ENCODE peak calls at places on chromosomes 6 and 20, in four cellular contexts. S is HS-5, P is MM.1S, F is KG1. M is an unnamed sample.

GRCh38 chr6:150004101-150004782 is 21.1 kb downstream of the RAET1L start:
- DNase-seq in S (no peak), P (peak; percentile 60), F (no peak), M (no peak)

GRCh38 chr6:167495506-167496391 is 170.9 kb downstream of the TTLL2 start:
- DNase-seq in S (no peak), P (no peak), F (no peak), M (no peak)

GRCh38 chr6:63272397-63272796 is 47.4 kb downstream of the LGSN start:
- DNase-seq in S (peak; percentile 19), P (peak; percentile 56), F (peak; percentile 9), M (no peak)

GRCh38 chr20:6708010-6708409 is 59.5 kb upstream of the BMP2 start:
- DNase-seq in S (no peak), P (no peak), F (no peak), M (no peak)

GRCh38 chr6:9225441-9225871 is 790.1 kb upstream of the SLC35B3 start:
- DNase-seq in S (no peak), P (no peak), F (no peak), M (no peak)

GRCh38 chr6:2165216-2165725 is 80.1 kb downstream of the GMDS start:
- DNase-seq in S (no peak), P (no peak), F (no peak), M (no peak)

GRCh38 chr6:158649289-158650143 is at the start of gene SYTL3:
- DNase-seq in S (no peak), P (peak; percentile 34), F (peak; percentile 42), M (peak; percentile 46)

GRCh38 chr6:132868057-132868456 is 53.7 kb downstream of the RPS12 start:
- DNase-seq in S (no peak), P (no peak), F (no peak), M (no peak)

GRCh38 chr6:159089909-159090308 is 45.1 kb upstream of the TAGAP start:
- DNase-seq in S (no peak), P (no peak), F (no peak), M (no peak)

GRCh38 chr20:59074456-59074855 is 31.9 kb upstream of the PRELID3B start:
- DNase-seq in S (peak; percentile 47), P (no peak), F (no peak), M (no peak)

GRCh38 chr6:3229566-3230274 is 2.3 kb upstream of the TUBB2B start:
- DNase-seq in S (no peak), P (peak; percentile 15), F (no peak), M (no peak)

GRCh38 chr6:165178056-165178455 is 131.3 kb downstream of the C6orf118 start:
- DNase-seq in S (peak; percentile 25), P (no peak), F (no peak), M (no peak)

GRCh38 chr20:33791959-33792597 is 19.1 kb upstream of the CHMP4B start:
- DNase-seq in S (no peak), P (no peak), F (no peak), M (no peak)

M was measured in GDM1.